ENCODE peak calls at places on chromosomes 13 and 19, in four cellular contexts. I is BJ, Y is uterus, P is AG09309. W is an unnamed sample.

GRCh38 chr13:104534847-104535246 is 1468.6 kb upstream of the SLC10A2 start:
- DNase-seq in I (no peak), Y (no peak), P (no peak), W (no peak)

GRCh38 chr19:55340784-55341147 is 1.1 kb downstream of the KMT5C start:
- DNase-seq in I (no peak), Y (no peak), P (no peak), W (no peak)

GRCh38 chr13:110953833-110954532 is 39.1 kb upstream of the ANKRD10 start:
- DNase-seq in I (no peak), Y (no peak), P (no peak), W (no peak)

GRCh38 chr13:23686948-23687347 is 116.7 kb downstream of the TNFRSF19 start:
- DNase-seq in I (no peak), Y (no peak), P (no peak), W (no peak)

GRCh38 chr19:34173145-34173956 is 1.0 kb downstream of the LSM14A start:
- DNase-seq in I (no peak), Y (peak), P (no peak), W (peak)

GRCh38 chr13:77477299-77477848 is 58.1 kb upstream of the SCEL start:
- DNase-seq in I (no peak), Y (no peak), P (no peak), W (no peak)

GRCh38 chr19:6071840-6072239 is 38.5 kb downstream of the RFX2 start:
- DNase-seq in I (no peak), Y (no peak), P (no peak), W (no peak)

GRCh38 chr19:11279505-11280236 is 16.3 kb upstream of the TSPAN16 start:
- DNase-seq in I (no peak), Y (no peak), P (no peak), W (no peak)

GRCh38 chr13:23969672-23970071 is 72.4 kb upstream of the C1QTNF9B start:
- DNase-seq in I (no peak), Y (no peak), P (no peak), W (no peak)

GRCh38 chr13:28741080-28741479 is 22.3 kb upstream of the SLC46A3 start:
- DNase-seq in I (no peak), Y (no peak), P (no peak), W (no peak)

GRCh38 chr13:35781044-35781443 is 304.6 kb upstream of the MAB21L1 start:
- DNase-seq in I (no peak), Y (no peak), P (no peak), W (no peak)

GRCh38 chr13:84925443-84925842 is 873.8 kb downstream of the SLITRK6 start:
- DNase-seq in I (no peak), Y (no peak), P (no peak), W (no peak)

GRCh38 chr13:102917019-102917418 is 71.2 kb downstream of the ERCC5 start:
- DNase-seq in I (no peak), Y (no peak), P (no peak), W (no peak)

DNA sequence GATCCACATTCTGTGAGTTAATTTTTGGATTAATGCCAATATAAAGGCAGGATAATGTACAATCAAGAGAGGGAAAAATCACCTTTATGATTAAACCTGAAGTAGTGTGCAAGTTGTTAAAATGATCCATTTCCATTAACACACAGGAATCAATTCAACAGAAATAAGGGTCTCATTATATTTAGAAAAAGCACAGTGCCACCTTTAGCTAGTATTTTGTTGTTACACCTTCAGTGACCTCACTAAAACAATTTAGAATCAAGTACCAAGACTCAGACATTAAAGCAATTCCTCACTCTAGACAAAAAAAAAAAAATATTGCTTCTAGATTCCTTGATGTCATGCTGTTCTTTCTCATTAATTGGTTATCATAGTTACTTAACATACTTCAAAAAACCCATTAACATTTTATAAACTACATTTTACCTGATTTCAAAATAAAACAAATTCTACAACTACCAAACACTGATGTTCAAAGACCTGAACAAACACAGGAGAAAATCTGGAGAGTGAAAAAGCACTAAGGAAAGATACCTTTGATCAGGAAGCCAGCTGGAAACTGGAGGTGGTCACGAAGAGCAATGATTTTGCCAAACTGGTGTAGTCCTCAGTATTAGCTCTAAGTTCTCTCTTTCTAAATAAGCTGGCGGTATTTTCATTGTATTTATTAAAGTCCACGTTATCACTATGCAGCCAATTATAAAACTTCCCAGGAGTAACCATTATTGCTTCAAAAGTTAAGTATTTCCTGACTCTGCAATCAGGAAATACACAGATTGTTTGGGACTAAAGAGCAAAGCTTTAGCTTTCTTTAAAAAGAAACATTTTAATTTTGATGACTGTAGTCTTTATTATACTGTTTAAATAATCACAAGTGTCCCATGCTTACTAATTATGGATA is 115.3 kb downstream of the TBC1D4 start:
- DNase-seq in I (no peak), Y (no peak), P (no peak), W (no peak)
- H3K4me3 ChIP-seq in I (no peak), Y (no peak), P (no peak), W (no peak)

DNA sequence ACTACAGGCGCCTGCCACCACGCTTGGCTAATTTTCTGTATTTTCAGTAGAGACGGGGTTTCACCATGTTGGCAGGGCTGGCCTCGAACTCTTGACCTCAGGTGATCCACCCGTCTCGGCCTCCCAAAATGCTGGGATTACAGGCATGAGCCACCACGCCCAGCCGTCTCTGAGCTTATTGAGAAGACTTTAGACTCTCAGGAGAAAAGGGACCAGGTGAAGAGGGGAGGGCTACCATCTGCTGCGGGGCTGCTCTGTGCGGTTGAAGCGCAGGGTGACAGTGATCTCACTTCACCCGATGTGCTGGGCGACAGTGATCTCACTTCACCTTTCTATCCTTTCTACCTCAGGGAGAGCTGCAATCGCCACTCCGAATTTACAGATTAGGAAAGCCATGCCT is 25.3 kb downstream of the PDCD5 start:
- DNase-seq in I (no peak), Y (no peak), P (no peak), W (no peak)
- TF ChIP-seq CTCF in I (no peak), Y (no peak), P (no peak), W (no peak)

GRCh38 chr13:112204881-112205327 is 138.0 kb downstream of the SOX1 start:
- DNase-seq in I (no peak), Y (no peak), P (no peak), W (no peak)
- H3K4me3 ChIP-seq in I (no peak), Y (no peak), P (no peak), W (no peak)

GRCh38 chr13:33455291-33455690 is 169.7 kb upstream of the STARD13 start:
- DNase-seq in I (no peak), Y (no peak), P (no peak), W (no peak)
- TF ChIP-seq CTCF in I (no peak), Y (no peak), P (no peak), W (no peak)

GRCh38 chr19:58096884-58097283 is 1.1 kb downstream of the ZSCAN18 start:
- DNase-seq in I (no peak), Y (no peak), P (no peak), W (no peak)

GRCh38 chr19:58097349-58097748 is 682 bp downstream of the ZSCAN18 start:
- DNase-seq in I (no peak), Y (no peak), P (no peak), W (no peak)

GRCh38 chr19:58095328-58095727 is 2.7 kb downstream of the ZSCAN18 start:
- DNase-seq in I (no peak), Y (no peak), P (no peak), W (no peak)

GRCh38 chr19:58097783-58098681 is at the start of gene ZSCAN18:
- DNase-seq in I (peak), Y (peak), P (peak), W (peak)

GRCh38 chr19:58098682-58098998 is 609 bp upstream of the ZSCAN18 start:
- DNase-seq in I (no peak), Y (no peak), P (no peak), W (no peak)
- H3K4me3 ChIP-seq in I (peak), Y (peak), P (peak), W (peak)

DNA sequence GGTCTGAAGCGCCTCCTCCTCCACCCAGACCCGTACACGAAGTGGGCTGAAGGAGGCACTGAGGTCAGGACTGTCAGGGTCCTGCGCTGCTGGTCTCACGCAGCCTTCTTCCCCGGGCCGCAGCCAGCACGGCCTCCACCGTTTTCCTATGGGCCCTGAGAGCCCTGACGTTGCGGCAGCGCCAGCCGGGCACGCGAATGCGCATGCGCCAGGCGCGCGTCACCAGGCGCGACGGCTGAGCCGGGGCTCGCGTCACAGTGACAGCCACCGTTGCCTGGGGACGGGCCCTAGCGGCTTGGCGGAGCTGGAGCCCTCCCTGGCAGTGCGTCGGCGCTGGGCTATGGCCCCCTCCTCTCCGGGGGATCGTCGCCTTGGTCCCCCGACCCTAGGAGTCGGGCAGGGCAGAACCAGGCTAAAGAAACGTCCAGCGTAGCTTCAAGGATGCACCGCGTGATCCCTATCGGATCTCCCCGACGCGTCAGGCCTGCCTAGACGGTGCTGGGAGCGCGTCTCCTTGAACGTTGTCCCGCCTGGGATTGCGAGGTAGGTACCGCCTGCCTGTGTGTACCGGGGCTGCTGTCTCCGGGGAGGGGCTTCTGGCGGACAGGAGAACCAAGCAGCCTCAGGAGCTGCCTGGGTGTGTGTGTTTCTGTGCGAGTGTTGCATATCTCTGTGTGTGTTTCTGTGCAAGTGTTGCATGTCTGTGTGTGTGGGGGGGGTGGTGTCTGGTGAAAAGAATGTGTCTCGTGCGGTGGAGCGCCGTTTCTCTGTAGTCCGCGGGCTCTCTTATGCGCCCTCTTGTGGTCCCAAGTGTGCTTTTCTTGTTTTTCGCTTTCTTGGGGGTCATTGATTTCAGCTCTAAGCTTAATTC is 43.2 kb downstream of the ZNF571 start:
- DNase-seq in I (peak), Y (no peak), P (no peak), W (peak)
- TF ChIP-seq CTCF in I (peak), Y (no peak), P (peak), W (peak)

DNA sequence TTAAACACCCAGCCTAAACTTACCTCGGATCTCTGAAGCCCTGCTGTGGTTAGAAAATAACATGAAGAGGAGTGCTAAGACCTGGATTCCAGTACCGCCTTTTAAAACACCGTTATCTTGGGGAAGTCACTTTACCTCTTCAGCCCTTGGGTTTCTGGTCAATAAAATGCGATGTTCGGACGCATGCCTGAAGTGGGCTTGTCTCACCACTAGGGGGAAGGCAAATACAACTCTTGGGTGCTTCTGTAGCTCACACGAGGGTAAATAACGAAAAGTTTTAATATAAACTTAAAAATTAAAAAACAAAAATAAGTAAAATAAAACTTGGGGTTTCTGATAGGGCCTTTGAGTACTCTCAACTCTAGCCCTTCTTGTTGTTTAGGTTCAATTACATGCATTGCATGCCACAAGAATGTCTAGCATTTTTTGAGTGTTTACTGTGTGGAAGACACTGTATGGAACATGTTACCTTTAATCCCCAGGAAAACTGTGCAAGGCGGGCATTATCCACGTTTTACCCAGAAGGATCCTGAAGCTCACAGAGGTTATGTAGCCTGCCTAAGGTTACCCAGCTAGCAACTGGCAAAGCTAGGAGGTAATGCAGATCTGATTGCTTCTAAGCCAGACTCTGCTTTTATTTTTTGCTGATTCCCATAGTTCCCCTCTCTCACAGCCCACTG is 240.4 kb downstream of the LMO7 start:
- DNase-seq in I (no peak), Y (peak), P (no peak), W (peak)
- H3K4me3 ChIP-seq in I (no peak), Y (no peak), P (no peak), W (no peak)

W was measured in kidney epithelial cell.